ENCODE peak calls at places on chromosomes 1 and 21, in seven cellular contexts. L, F, U, Y, V, R and O are unnamed samples.

GRCh38 chr1:54381524-54381923 is 24.7 kb downstream of the SSBP3 start:
- DNase-seq in V (no peak), L (no peak), F (no peak), R (no peak), U (no peak), Y (no peak), O (no peak)

GRCh38 chr1:32791881-32792280 is 25.3 kb downstream of the YARS1 start:
- DNase-seq in R (no peak), Y (peak; percentile 29), F (no peak), V (no peak), L (peak; percentile 60), U (no peak), O (no peak)

GRCh38 chr1:19831441-19831840 is 16.4 kb upstream of the RNF186 start:
- DNase-seq in R (no peak), Y (no peak), F (no peak), U (no peak), V (no peak), L (no peak), O (no peak)

GRCh38 chr1:109570414-109570813 is 22.0 kb downstream of the GNAI3 start:
- DNase-seq in R (no peak), Y (no peak), F (no peak), U (no peak), V (no peak), L (peak; percentile 50), O (no peak)

GRCh38 chr1:29975036-29975694 is 738.8 kb downstream of the PTPRU start:
- DNase-seq in V (no peak), L (peak; percentile 49), Y (peak; percentile 24), F (no peak), R (no peak), U (peak; percentile 5), O (peak; percentile 44)

GRCh38 chr1:54464477-54465146 is 58.4 kb upstream of the SSBP3 start:
- DNase-seq in V (no peak), R (no peak), U (no peak), Y (no peak), F (no peak), L (peak; percentile 24), O (peak; percentile 88)

GRCh38 chr1:87208116-87208515 is 120.6 kb upstream of the LMO4 start:
- DNase-seq in V (no peak), F (no peak), L (no peak), Y (no peak), R (no peak), U (no peak), O (no peak)

GRCh38 chr1:183893561-183894289 is 88.8 kb downstream of the RGL1 start:
- DNase-seq in U (no peak), L (no peak), V (no peak), F (no peak), Y (no peak), R (no peak), O (no peak)

GRCh38 chr1:234962340-234962989 is 166.2 kb downstream of the TOMM20 start:
- DNase-seq in U (peak; percentile 67), L (peak; percentile 100), F (no peak), R (peak; percentile 91), V (no peak), Y (peak; percentile 71), O (peak; percentile 39)

GRCh38 chr1:147050654-147051053 is 112.5 kb downstream of the NBPF12 start:
- DNase-seq in U (no peak), L (no peak), V (no peak), R (no peak), Y (no peak), F (no peak), O (no peak)

GRCh38 chr21:33380483-33380998 is 22.7 kb upstream of the IFNGR2 start:
- DNase-seq in R (peak; percentile 95), F (peak; percentile 94), L (peak; percentile 96), V (peak; percentile 41), U (peak; percentile 75), Y (peak; percentile 95), O (peak; percentile 86)

GRCh38 chr1:228284521-228284920 is 76.7 kb downstream of the OBSCN start:
- DNase-seq in V (no peak), Y (no peak), L (no peak), F (no peak), U (no peak), R (no peak), O (no peak)

GRCh38 chr1:95770596-95770995 is 536.6 kb downstream of the RWDD3 start:
- DNase-seq in F (no peak), Y (no peak), V (no peak), L (no peak), R (no peak), U (no peak), O (no peak)

GRCh38 chr1:208207388-208208131 is 36.6 kb downstream of the PLXNA2 start:
- DNase-seq in V (no peak), Y (no peak), U (peak; percentile 84), F (no peak), R (no peak), L (peak; percentile 94), O (no peak)

GRCh38 chr21:39381009-39381408 is 32.1 kb upstream of the HMGN1 start:
- DNase-seq in L (no peak), Y (peak; percentile 18), V (no peak), F (no peak), U (no peak), R (no peak), O (no peak)

GRCh38 chr21:30605968-30606367 is 5.1 kb downstream of the KRTAP22-1 start:
- DNase-seq in L (no peak), R (no peak), F (no peak), Y (no peak), V (no peak), U (no peak), O (no peak)

GRCh38 chr1:181101581-181102226 is 13.2 kb downstream of the IER5 start:
- DNase-seq in R (no peak), L (peak; percentile 74), U (no peak), F (no peak), V (no peak), Y (no peak), O (peak; percentile 69)

GRCh38 chr1:179228783-179229213 is 679 bp downstream of the ABL2 start:
- DNase-seq in Y (peak; percentile 22), F (no peak), U (peak; percentile 25), L (peak; percentile 15), R (no peak), V (no peak), O (peak; percentile 76)
- TF ChIP-seq CEBPB in Y (no peak), F (no peak), U (no peak), L (no peak), R (no peak), V (no peak), O (no peak)

GRCh38 chr1:156248323-156248683 is 447 bp upstream of the PAQR6 start:
- DNase-seq in V (no peak), U (no peak), Y (no peak), R (no peak), L (no peak), F (no peak), O (no peak)

GRCh38 chr1:156246241-156246761 is 1.6 kb downstream of the PAQR6 start:
- DNase-seq in Y (no peak), V (no peak), U (no peak), L (no peak), F (no peak), R (no peak), O (no peak)

GRCh38 chr1:156249593-156249992 is 1.7 kb upstream of the PAQR6 start:
- DNase-seq in V (no peak), L (no peak), U (no peak), Y (no peak), F (no peak), R (no peak), O (no peak)

GRCh38 chr1:156246762-156247459 is 945 bp downstream of the PAQR6 start:
- DNase-seq in U (no peak), V (no peak), F (no peak), Y (no peak), R (no peak), L (no peak), O (peak; percentile 54)

DNA sequence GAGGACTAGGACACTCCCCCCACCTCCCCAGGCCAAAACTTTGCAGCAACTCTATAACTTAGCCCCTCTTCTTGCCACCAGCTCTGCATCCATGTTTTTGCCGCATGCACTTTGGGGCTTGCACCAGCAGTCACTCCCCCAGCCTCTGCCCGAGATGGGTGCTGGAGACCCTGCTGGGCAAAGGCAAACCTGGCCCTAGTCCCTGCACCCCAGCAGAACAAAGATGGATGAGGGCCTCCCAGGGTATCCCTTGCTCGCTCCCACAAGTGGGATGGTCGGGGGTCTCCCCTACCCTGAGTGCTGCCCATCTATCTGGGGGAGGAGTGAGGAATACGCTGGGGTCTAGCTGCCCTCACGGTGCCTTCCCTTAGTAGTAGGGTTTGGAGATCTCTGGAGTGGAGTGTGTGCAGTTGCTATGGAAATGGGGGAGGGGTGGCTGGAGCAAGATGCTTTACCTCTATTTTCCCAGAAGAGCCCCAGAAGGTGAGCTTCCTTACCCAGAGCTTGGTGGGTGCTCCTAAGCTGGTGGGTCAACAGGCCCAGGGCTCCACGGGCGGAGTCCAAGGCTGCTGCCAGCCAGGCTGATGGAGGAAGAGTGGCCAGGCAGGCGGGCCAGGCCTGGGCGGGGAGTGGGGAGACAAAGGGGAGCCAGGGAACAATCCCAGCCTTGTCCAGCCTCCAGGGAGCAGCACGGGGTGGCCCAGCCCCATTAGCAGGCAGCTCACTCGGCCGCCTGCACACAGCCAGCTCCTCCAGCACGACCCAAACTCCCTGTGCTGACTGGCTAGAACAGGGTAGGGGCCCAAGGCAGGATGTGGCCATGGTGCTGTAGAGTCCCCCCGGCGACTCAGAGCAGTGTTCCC is at the start of gene PAQR6:
- DNase-seq in F (no peak), L (no peak), V (no peak), R (no peak), U (peak; percentile 53), Y (no peak), O (no peak)
- TF ChIP-seq CEBPB in F (no peak), L (no peak), V (no peak), R (no peak), U (no peak), Y (no peak), O (no peak)

DNA sequence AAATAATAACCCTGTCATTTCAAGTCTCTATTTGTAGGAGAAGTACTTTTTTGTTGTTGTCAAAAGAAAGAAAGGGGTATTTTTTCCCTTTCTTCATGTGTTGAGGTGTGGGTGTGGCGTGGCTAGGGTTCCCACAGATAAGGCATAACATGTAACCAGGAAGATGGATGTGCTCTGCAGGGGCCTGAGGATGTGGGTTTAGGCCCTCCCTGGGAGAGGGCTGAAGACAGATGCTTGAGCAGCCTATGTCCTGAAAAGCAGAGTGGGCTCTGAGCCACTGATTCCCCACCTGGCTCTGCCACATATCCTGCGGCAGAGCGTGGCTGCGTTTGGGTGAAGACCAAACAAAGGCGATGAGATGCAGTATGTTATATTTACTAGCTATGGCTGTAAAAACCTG is 13.9 kb upstream of the ADAR start:
- DNase-seq in V (no peak), F (no peak), L (no peak), Y (no peak), U (no peak), R (no peak), O (peak; percentile 27)
- TF ChIP-seq CEBPB in V (no peak), F (no peak), L (no peak), Y (no peak), U (no peak), R (no peak), O (no peak)

DNA sequence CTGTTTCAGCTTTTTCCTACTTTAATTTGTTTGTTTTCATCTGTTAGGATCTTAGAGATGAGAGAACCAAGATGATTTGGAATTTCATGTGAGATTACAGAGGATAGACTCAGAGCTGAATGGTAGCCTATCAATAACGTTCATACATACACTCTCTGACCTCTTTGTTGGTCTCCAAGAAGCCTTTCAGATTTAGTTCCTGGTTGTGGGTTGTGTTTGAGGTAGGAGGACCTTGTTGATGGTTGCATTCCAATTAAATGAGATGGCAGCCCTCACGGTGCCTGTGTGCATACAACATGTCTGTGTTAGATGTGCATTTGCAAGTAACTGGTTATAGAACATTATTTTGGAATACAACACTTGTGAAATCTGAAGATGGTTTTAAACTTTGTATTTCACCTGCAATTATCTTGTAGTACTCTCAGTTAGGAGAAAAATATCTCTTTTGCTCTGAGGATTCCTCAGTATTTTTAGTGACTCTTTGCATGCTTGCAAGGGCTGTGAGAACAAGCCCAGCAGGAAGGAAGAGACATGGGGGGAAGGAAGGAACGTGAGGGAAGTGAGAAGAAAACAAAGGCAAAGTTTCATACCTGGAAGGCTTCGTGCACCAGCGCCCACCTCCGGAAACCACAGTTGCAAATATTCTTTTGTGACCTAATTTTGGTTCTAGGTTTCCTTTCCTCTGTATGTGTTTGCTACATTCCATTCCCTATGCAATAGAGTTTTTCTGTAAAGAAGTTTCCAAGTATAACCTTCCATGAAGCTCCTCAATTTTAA is 291.8 kb downstream of the DISC1 start:
- DNase-seq in V (no peak), F (no peak), R (peak; percentile 8), U (no peak), L (peak; percentile 78), Y (peak; percentile 13), O (no peak)
- TF ChIP-seq CEBPB in V (no peak), F (no peak), R (no peak), U (no peak), L (no peak), Y (no peak), O (no peak)